ENCODE peak calls at places on chromosomes 7 and 10, in eight cellular contexts. E is sigmoid colon, U is breast epithelium, N is suprapubic skin, W is transverse colon, J is prostate gland, F is HepG2, V is GM12878. K is an unnamed sample.

GRCh38 chr7:25517906-25518305 is 289.6 kb upstream of the NPVF start:
- DNase-seq in E (no peak), U (no peak), N (no peak), W (no peak), J (no peak), F (no peak), V (no peak), K (no peak)

GRCh38 chr7:100044719-100045118 is 4.9 kb upstream of the ZSCAN21 start:
- DNase-seq in E (no peak), U (no peak), N (no peak), W (peak; percentile 52), J (peak; percentile 79), F (no peak), V (peak; percentile 11), K (no peak)

GRCh38 chr7:131026297-131027003 is 292.4 kb upstream of the KLF14 start:
- DNase-seq in E (no peak), U (no peak), N (no peak), W (no peak), J (no peak), F (no peak), V (no peak), K (no peak)

GRCh38 chr7:39248041-39248692 is 270.5 kb downstream of the POU6F2 start:
- DNase-seq in E (no peak), U (no peak), N (no peak), W (no peak), J (no peak), F (no peak), V (no peak), K (no peak)

GRCh38 chr10:124091646-124092269 is 1.6 kb downstream of the CHST15 start:
- DNase-seq in E (peak; percentile 87), U (no peak), N (no peak), W (peak; percentile 36), J (no peak), F (no peak), V (no peak), K (peak; percentile 90)

GRCh38 chr7:147535619-147536200 is 1054.9 kb upstream of the C7orf33 start:
- DNase-seq in E (no peak), U (no peak), N (no peak), W (no peak), J (no peak), F (no peak), V (no peak), K (no peak)

GRCh38 chr10:14144491-14144890 is 186.2 kb downstream of the FRMD4A start:
- DNase-seq in E (no peak), U (no peak), N (no peak), W (no peak), J (no peak), F (no peak), V (no peak), K (no peak)

GRCh38 chr10:75137533-75138438 is 26.3 kb downstream of the SAMD8 start:
- DNase-seq in E (no peak), U (no peak), N (no peak), W (no peak), J (no peak), F (no peak), V (no peak), K (no peak)

GRCh38 chr7:120028636-120029035 is 244.3 kb upstream of the KCND2 start:
- DNase-seq in E (no peak), U (no peak), N (no peak), W (no peak), J (no peak), F (no peak), V (no peak), K (no peak)

GRCh38 chr7:28922618-28923331 is 35.4 kb downstream of the TRIL start:
- DNase-seq in E (peak; percentile 75), U (peak; percentile 44), N (peak; percentile 84), W (peak; percentile 76), J (peak; percentile 61), F (peak; percentile 82), V (no peak), K (peak; percentile 84)

GRCh38 chr10:112554263-112554662 is 107.2 kb downstream of the VTI1A start:
- DNase-seq in E (no peak), U (no peak), N (no peak), W (no peak), J (no peak), F (no peak), V (no peak), K (no peak)

GRCh38 chr7:68684246-68684850 is 913.9 kb upstream of the AUTS2 start:
- DNase-seq in E (no peak), U (peak; percentile 51), N (no peak), W (no peak), J (no peak), F (no peak), V (no peak), K (no peak)

GRCh38 chr10:102040305-102040704 is 15.7 kb downstream of the ARMH3 start:
- DNase-seq in E (no peak), U (no peak), N (no peak), W (no peak), J (no peak), F (no peak), V (no peak), K (no peak)

GRCh38 chr7:21941570-21942224 is 4.0 kb downstream of the CDCA7L start:
- DNase-seq in E (no peak), U (no peak), N (no peak), W (no peak), J (no peak), F (no peak), V (peak; percentile 40), K (no peak)
- TF ChIP-seq POLR2AphosphoS5 in E (peak; percentile 5), U (no peak), N (no peak), W (no peak), J (no peak), F (no peak), V (no peak), K (peak; percentile 45)

DNA sequence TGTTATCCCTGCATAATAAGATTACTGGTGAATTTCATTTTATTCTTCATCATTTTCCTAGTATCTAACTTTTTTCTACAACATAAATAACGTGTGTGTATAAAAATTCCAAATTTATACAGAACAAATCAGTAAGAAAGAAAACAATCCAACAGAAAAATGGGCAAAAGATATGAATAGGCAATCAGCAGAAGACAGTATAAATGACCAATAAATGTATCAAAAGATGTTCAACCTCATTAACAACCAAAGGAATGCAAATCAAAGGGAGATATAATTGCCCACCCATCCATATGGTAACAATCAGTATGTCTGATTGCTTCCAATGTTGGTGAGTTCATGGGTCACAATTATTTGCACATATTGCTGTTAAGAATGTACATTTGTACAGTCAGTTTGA is 13.5 kb downstream of the ERLIN1 start:
- DNase-seq in E (no peak), U (no peak), N (no peak), W (no peak), J (no peak), F (no peak), V (no peak), K (no peak)
- H3K4me3 ChIP-seq in E (no peak overlapping the region), U (no peak overlapping the region), N (no peak overlapping the region), W (no peak overlapping the region), J (no peak overlapping the region), F (no peak overlapping the region), V (no peak overlapping the region), K (no peak overlapping the region)

GRCh38 chr7:153390955-153391354 is 631.4 kb downstream of the ACTR3B start:
- DNase-seq in E (no peak), U (no peak), N (no peak), W (no peak), J (no peak), F (no peak), V (no peak), K (no peak)
- TF ChIP-seq POLR2A in E (no peak), U (no peak), N (no peak), W (no peak), J (no peak), F (no peak), V (no peak), K (no peak)

GRCh38 chr7:159126496-159127345 is 17.9 kb downstream of the VIPR2 start:
- DNase-seq in E (peak; percentile 58), U (no peak), N (peak; percentile 56), W (no peak), J (no peak), F (no peak), V (no peak), K (peak; percentile 38)
- TF ChIP-seq POLR2AphosphoS5 in E (no peak), U (no peak), N (no peak), W (no peak), J (no peak), F (no peak), V (no peak), K (no peak)

GRCh38 chr7:123750389-123751230 is 1.8 kb upstream of the WASL start:
- DNase-seq in E (no peak), U (no peak), N (no peak), W (no peak), J (no peak), F (no peak), V (no peak), K (no peak)
- H3K4me3 ChIP-seq in E (peak overlapping the region; percentile 66), U (peak overlapping the region; percentile 93), N (no peak overlapping the region), W (peak overlapping the region; percentile 97), J (no peak overlapping the region), F (peak overlapping the region; percentile 9), V (no peak overlapping the region), K (peak overlapping the region; percentile 74)